ENCODE peak calls at places on chromosomes 2 and 18, in six cellular contexts. Y, N, I, G, H and Z are unnamed samples.

GRCh38 chr2:223166975-223167650 is 115.1 kb downstream of the KCNE4 start:
- DNase-seq in Y (no peak), N (no peak), I (no peak), G (no peak), H (no peak), Z (no peak)

GRCh38 chr18:62131305-62131909 is 55.4 kb downstream of the PIGN start:
- DNase-seq in Y (no peak), N (peak), I (peak), G (peak), H (peak), Z (peak)

GRCh38 chr2:121479882-121480522 is 50.7 kb upstream of the RNU4ATAC start:
- DNase-seq in Y (no peak), N (no peak), I (peak), G (peak), H (peak), Z (no peak)

GRCh38 chr2:38173690-38174089 is 97.7 kb upstream of the CYP1B1 start:
- DNase-seq in Y (no peak), N (no peak), I (no peak), G (peak), H (no peak), Z (no peak)

GRCh38 chr2:88603146-88603545 is 24.1 kb downstream of the EIF2AK3 start:
- DNase-seq in Y (no peak), N (no peak), I (no peak), G (peak), H (peak), Z (no peak)

GRCh38 chr2:30150786-30151185 is 4.0 kb downstream of the YPEL5 start:
- DNase-seq in Y (no peak), N (no peak), I (no peak), G (no peak), H (no peak), Z (no peak)

GRCh38 chr2:205800804-205801203 is 118.5 kb downstream of the NRP2 start:
- DNase-seq in Y (no peak), N (peak), I (no peak), G (peak), H (peak), Z (no peak)

GRCh38 chr18:48672671-48673340 is 134.0 kb downstream of the CTIF start:
- DNase-seq in Y (peak), N (peak), I (no peak), G (no peak), H (no peak), Z (no peak)

GRCh38 chr2:216117566-216117965 is 8.4 kb downstream of the XRCC5 start:
- DNase-seq in Y (no peak), N (no peak), I (no peak), G (peak), H (no peak), Z (no peak)

GRCh38 chr18:45760443-45761036 is 36.6 kb downstream of the SLC14A1 start:
- DNase-seq in Y (no peak), N (no peak), I (peak), G (no peak), H (no peak), Z (no peak)

GRCh38 chr18:45765740-45766139 is 41.8 kb downstream of the SLC14A1 start:
- DNase-seq in Y (no peak), N (no peak), I (no peak), G (no peak), H (peak), Z (no peak)

GRCh38 chr18:45761512-45762114 is 37.6 kb downstream of the SLC14A1 start:
- DNase-seq in Y (no peak), N (no peak), I (no peak), G (no peak), H (no peak), Z (no peak)

DNA sequence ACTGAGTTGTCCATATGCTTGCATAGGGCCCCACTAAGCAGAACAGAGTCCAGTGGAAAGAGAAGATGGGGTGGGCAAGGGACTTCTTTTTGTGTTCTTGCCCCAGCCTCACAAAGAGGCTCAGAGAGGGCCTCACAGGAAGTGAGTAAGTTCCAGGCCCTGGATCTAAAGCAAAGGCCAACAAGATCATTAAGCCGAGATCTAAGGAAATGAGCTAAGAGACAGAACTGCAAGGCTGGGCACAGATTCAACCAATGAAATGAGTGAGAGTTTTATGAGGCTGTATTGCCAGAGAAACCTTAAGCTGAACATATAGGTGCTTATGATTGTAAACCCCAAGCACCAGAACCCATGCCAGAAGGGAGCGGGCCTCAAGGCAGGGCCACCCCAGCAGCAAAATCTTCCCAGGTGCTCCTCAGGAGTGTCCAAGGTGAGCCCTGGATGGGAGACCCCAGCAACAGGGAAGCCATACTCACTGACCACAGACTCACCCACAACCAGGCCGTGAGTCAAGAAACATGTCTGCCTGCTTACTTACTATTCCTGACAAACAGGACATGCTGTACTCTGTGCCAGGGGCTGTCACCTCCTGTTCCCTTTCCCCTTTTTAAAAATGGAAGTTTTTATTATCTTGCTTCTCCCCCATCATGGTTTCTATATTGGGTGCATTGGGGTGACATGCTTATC is 40.2 kb downstream of the SLC14A1 start:
- DNase-seq in Y (no peak), N (no peak), I (no peak), G (no peak), H (peak), Z (no peak)
- TF ChIP-seq CTCF in Y (no peak), N (no peak), I (no peak), G (no peak), H (no peak), Z (no peak)

GRCh38 chr18:24827500-24827899 is 367.1 kb downstream of the HRH4 start:
- DNase-seq in Y (no peak), N (no peak), I (no peak), G (no peak), H (no peak), Z (no peak)
- TF ChIP-seq CTCF in Y (peak), N (no peak), I (no peak), G (no peak), H (no peak), Z (no peak)

DNA sequence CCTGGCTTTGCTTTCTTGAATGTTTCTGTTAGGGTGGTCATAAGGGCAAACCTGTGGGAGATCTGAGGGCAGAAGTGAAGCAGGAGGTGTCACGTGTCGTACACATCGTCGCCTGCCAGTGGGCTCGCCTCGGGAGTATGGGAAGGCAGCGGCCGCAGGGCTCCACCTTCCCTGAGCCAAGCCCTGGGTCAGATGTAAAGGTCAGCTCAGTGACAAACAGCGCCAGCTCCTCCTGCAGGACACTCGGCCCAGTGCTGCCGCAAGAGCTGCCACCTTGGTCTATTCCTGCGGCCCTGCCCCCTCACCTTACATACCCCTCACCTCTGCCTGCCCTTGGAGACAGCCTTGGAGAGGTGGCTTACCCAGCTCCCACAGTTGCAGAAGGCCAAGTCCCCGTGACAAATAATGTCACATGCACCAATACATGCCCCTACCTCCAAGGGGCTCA is 64.2 kb downstream of the PSMG2 start:
- DNase-seq in Y (no peak), N (no peak), I (peak), G (no peak), H (no peak), Z (no peak)
- TF ChIP-seq CTCF in Y (peak), N (no peak), I (peak), G (no peak), H (no peak), Z (no peak)

GRCh38 chr2:191230174-191230573 is 15.0 kb upstream of the MYO1B start:
- DNase-seq in Y (no peak), N (no peak), I (no peak), G (peak), H (peak), Z (no peak)

GRCh38 chr2:191233533-191233932 is 11.7 kb upstream of the MYO1B start:
- DNase-seq in Y (no peak), N (no peak), I (no peak), G (no peak), H (no peak), Z (no peak)

GRCh38 chr2:191234456-191234855 is 10.7 kb upstream of the MYO1B start:
- DNase-seq in Y (no peak), N (no peak), I (no peak), G (no peak), H (no peak), Z (no peak)

GRCh38 chr2:191228861-191229260 is 16.3 kb upstream of the MYO1B start:
- DNase-seq in Y (no peak), N (no peak), I (no peak), G (no peak), H (no peak), Z (no peak)

DNA sequence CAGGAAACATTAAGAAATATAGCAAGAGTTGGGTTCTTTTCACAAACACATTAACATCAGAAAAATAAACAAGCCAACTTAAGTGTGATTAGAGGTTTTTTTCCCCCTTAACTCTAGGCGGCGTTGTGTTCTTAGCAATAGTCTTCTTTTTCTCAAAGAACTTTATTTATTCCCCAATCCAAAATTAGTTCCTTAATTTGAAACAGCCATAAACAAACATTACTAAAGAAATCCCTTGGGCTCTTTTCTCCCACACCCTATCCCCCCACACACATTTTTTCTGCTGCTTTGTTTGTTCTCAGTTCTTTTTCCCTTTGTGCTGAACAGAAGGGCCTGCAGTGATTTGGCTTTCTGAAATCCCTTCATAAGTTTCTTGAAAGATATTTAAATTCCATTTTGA is 13.2 kb upstream of the MYO1B start:
- DNase-seq in Y (no peak), N (no peak), I (peak), G (peak), H (peak), Z (no peak)
- TF ChIP-seq CTCF in Y (peak), N (peak), I (peak), G (peak), H (peak), Z (peak)